ENCODE peak calls at places on chromosomes 2 and 18, in six cellular contexts. Z is substantia nigra; C is Calu3; B is body of pancreas; Y is central memory CD4-positive, alpha-beta T cell; F is posterior vena cava. S is an unnamed sample.

GRCh38 chr18:55753643-55754255 is 165.8 kb upstream of the TCF4 start:
- DNase-seq in Y (no peak), C (peak), Z (no peak), F (no peak), B (no peak), S (no peak)

GRCh38 chr2:126378176-126378575 is 277.8 kb upstream of the GYPC start:
- DNase-seq in Y (no peak), Z (no peak), F (no peak), B (no peak), C (no peak), S (no peak)

GRCh38 chr18:57846258-57846657 is 43.1 kb upstream of the ATP8B1 start:
- DNase-seq in F (no peak), B (peak), C (peak), Y (no peak), Z (no peak), S (no peak)

GRCh38 chr18:28425886-28426285 is 249.0 kb upstream of the CDH2 start:
- DNase-seq in Z (no peak), B (no peak), Y (no peak), F (no peak), C (no peak), S (no peak)

GRCh38 chr2:18749912-18750526 is 160.7 kb upstream of the NT5C1B start:
- DNase-seq in Z (no peak), F (no peak), B (peak), C (peak), Y (peak), S (peak)

GRCh38 chr18:45221363-45221762 is 393.9 kb upstream of the SLC14A2 start:
- DNase-seq in Z (no peak), C (no peak), Y (no peak), B (no peak), F (no peak), S (no peak)

GRCh38 chr2:230153390-230153976 is 66.3 kb downstream of the SP110 start:
- DNase-seq in F (no peak), C (no peak), Z (no peak), Y (no peak), B (no peak), S (no peak)

GRCh38 chr2:135490381-135490780 is 40.6 kb downstream of the ZRANB3 start:
- DNase-seq in B (no peak), Z (no peak), Y (no peak), C (no peak), F (no peak), S (no peak)

GRCh38 chr2:236177604-236177966 is 9.4 kb upstream of the GBX2 start:
- DNase-seq in Y (no peak), Z (no peak), B (peak), C (no peak), F (peak), S (no peak)

GRCh38 chr2:201414099-201415023 is 36.9 kb downstream of the TRAK2 start:
- DNase-seq in C (no peak), F (no peak), Y (peak), Z (no peak), B (no peak), S (no peak)

GRCh38 chr2:116467243-116467642 is 1347.2 kb upstream of the DDX18 start:
- DNase-seq in C (no peak), B (no peak), F (no peak), Y (no peak), Z (no peak), S (no peak)

GRCh38 chr18:23270999-23271680 is 135.9 kb downstream of the CABLES1 start:
- DNase-seq in Z (no peak), B (no peak), Y (no peak), F (no peak), C (no peak), S (no peak)

GRCh38 chr2:216362730-216363129 is 9.6 kb downstream of the MARCHF4 start:
- DNase-seq in Z (no peak), C (no peak), B (peak), Y (no peak), F (no peak), S (no peak)

GRCh38 chr2:232477751-232478510 is 9.7 kb downstream of the ECEL1 start:
- DNase-seq in Z (no peak), F (no peak), Y (no peak), B (no peak), C (no peak), S (no peak)

GRCh38 chr2:206688453-206688852 is 29.7 kb downstream of the DYTN start:
- DNase-seq in F (no peak), Y (no peak), Z (no peak), C (no peak), B (no peak), S (no peak)

GRCh38 chr18:13283746-13284145 is 65.2 kb downstream of the LDLRAD4 start:
- DNase-seq in F (no peak), Z (no peak), Y (no peak), C (no peak), B (no peak), S (no peak)

GRCh38 chr2:118237451-118237850 is 149.2 kb downstream of the INSIG2 start:
- DNase-seq in F (no peak), Z (no peak), B (no peak), C (no peak), Y (no peak), S (no peak)

GRCh38 chr2:236988690-236989639 is 96.7 kb upstream of the COPS8 start:
- DNase-seq in Y (no peak), C (peak), F (peak), Z (no peak), B (peak), S (no peak)

GRCh38 chr2:30915485-30915884 is 108.2 kb upstream of the CAPN13 start:
- DNase-seq in Y (no peak), F (peak), B (peak), C (peak), Z (no peak), S (no peak)

GRCh38 chr2:50674876-50675275 is 357.1 kb downstream of the NRXN1 start:
- DNase-seq in F (no peak), C (peak), Y (no peak), B (no peak), Z (no peak), S (no peak)

GRCh38 chr2:142825861-142826260 is 51.6 kb upstream of the KYNU start:
- DNase-seq in F (no peak), Z (no peak), Y (no peak), B (no peak), C (no peak), S (no peak)

GRCh38 chr2:42386684-42387083 is 25.7 kb upstream of the COX7A2L start:
- DNase-seq in F (no peak), Y (no peak), B (no peak), C (no peak), Z (no peak), S (no peak)

GRCh38 chr2:187319441-187320108 is 128.5 kb downstream of the CALCRL start:
- DNase-seq in F (no peak), Y (no peak), Z (no peak), C (no peak), B (no peak), S (no peak)

GRCh38 chr2:232502901-232503791 is 15.5 kb upstream of the ECEL1 start:
- DNase-seq in B (peak), C (peak), Y (peak), Z (no peak), F (no peak), S (no peak)

GRCh38 chr2:70687461-70687795 is 80.6 kb downstream of the ADD2 start:
- DNase-seq in Z (no peak), C (no peak), F (peak), B (no peak), Y (no peak), S (no peak)

GRCh38 chr18:23943104-23943503 is 71.5 kb upstream of the TTC39C start:
- DNase-seq in C (no peak), B (no peak), Y (peak), F (no peak), Z (no peak), S (no peak)

GRCh38 chr2:189954989-189955388 is 107.5 kb downstream of the MSTN start:
- DNase-seq in C (no peak), Y (no peak), B (no peak), F (no peak), Z (no peak), S (no peak)

GRCh38 chr18:78658531-78658930 is 321.1 kb upstream of the SALL3 start:
- DNase-seq in C (no peak), F (peak), Y (no peak), Z (no peak), B (no peak), S (no peak)

GRCh38 chr2:37855283-37856041 is 69.6 kb upstream of the RMDN2 start:
- DNase-seq in B (no peak), Y (no peak), Z (peak), C (no peak), F (no peak), S (no peak)

S was measured in omental fat pad.